ENCODE peak calls at places on chromosomes 12 and 14, in four cellular contexts. One of them, this sample, is unnamed.

GRCh38 chr14:89357655-89358297 is 59.3 kb downstream of the FOXN3 start:
- DNase-seq in A549: no peak
- DNase-seq in WTC11: no peak
- DNase-seq in K562: no peak
- DNase-seq in this sample: no peak

GRCh38 chr14:73191441-73191840 is 45.9 kb upstream of the PAPLN start:
- DNase-seq in A549: no peak
- DNase-seq in WTC11: no peak
- DNase-seq in K562: no peak
- DNase-seq in this sample: no peak

GRCh38 chr14:22819191-22819988 is 4.2 kb upstream of the SLC7A7 start:
- DNase-seq in A549: peak
- DNase-seq in WTC11: peak
- DNase-seq in K562: no peak
- DNase-seq in this sample: peak

GRCh38 chr12:22527999-22528398 is 16.3 kb downstream of the C2CD5 start:
- DNase-seq in A549: no peak
- DNase-seq in WTC11: no peak
- DNase-seq in K562: no peak
- DNase-seq in this sample: no peak

GRCh38 chr14:81449114-81449513 is 49.0 kb upstream of the STON2 start:
- DNase-seq in A549: no peak
- DNase-seq in WTC11: no peak
- DNase-seq in K562: no peak
- DNase-seq in this sample: peak

GRCh38 chr12:95181103-95181502 is 36.2 kb downstream of the FGD6 start:
- DNase-seq in A549: no peak
- DNase-seq in WTC11: no peak
- DNase-seq in K562: peak
- DNase-seq in this sample: no peak

GRCh38 chr12:82952946-82953345 is 266.2 kb downstream of the TMTC2 start:
- DNase-seq in A549: no peak
- DNase-seq in WTC11: no peak
- DNase-seq in K562: no peak
- DNase-seq in this sample: no peak

GRCh38 chr12:125381373-125381772 is 316.1 kb downstream of the AACS start:
- DNase-seq in A549: no peak
- DNase-seq in WTC11: no peak
- DNase-seq in K562: no peak
- DNase-seq in this sample: no peak

GRCh38 chr14:50335389-50335788 is 23.3 kb downstream of the DMAC2L start:
- DNase-seq in A549: peak
- DNase-seq in WTC11: peak
- DNase-seq in K562: no peak
- DNase-seq in this sample: peak

GRCh38 chr12:27709932-27710591 is 570 bp upstream of the MRPS35 start:
- DNase-seq in A549: peak
- DNase-seq in WTC11: no peak
- DNase-seq in K562: no peak
- DNase-seq in this sample: peak

GRCh38 chr12:97535582-97535981 is 73.0 kb downstream of the RMST start:
- DNase-seq in A549: no peak
- DNase-seq in WTC11: no peak
- DNase-seq in K562: no peak
- DNase-seq in this sample: no peak

GRCh38 chr14:68140801-68141200 is 321.2 kb downstream of the RAD51B start:
- DNase-seq in A549: peak
- DNase-seq in WTC11: no peak
- DNase-seq in K562: no peak
- DNase-seq in this sample: no peak

GRCh38 chr12:77575376-77575775 is 255.3 kb upstream of the NAV3 start:
- DNase-seq in A549: no peak
- DNase-seq in WTC11: no peak
- DNase-seq in K562: no peak
- DNase-seq in this sample: no peak

GRCh38 chr14:44778562-44778961 is 183.2 kb downstream of the KLHL28 start:
- DNase-seq in A549: no peak
- DNase-seq in WTC11: no peak
- DNase-seq in K562: no peak
- DNase-seq in this sample: no peak

GRCh38 chr14:105844810-105845724 is 318.7 kb downstream of the TMEM121 start:
- DNase-seq in A549: no peak
- DNase-seq in WTC11: no peak
- DNase-seq in K562: no peak
- DNase-seq in this sample: no peak

GRCh38 chr14:26444745-26445144 is 153.1 kb downstream of the NOVA1 start:
- DNase-seq in A549: no peak
- DNase-seq in WTC11: no peak
- DNase-seq in K562: no peak
- DNase-seq in this sample: no peak

GRCh38 chr12:68264864-68265256 is 11.5 kb upstream of the IL22 start:
- DNase-seq in A549: no peak
- DNase-seq in WTC11: no peak
- DNase-seq in K562: no peak
- DNase-seq in this sample: no peak

GRCh38 chr14:98622208-98623051 is 649.6 kb downstream of the BCL11B start:
- DNase-seq in A549: no peak
- DNase-seq in WTC11: no peak
- DNase-seq in K562: no peak
- DNase-seq in this sample: no peak

GRCh38 chr14:44392984-44393383 is 114.1 kb downstream of the FSCB start:
- DNase-seq in A549: no peak
- DNase-seq in WTC11: no peak
- DNase-seq in K562: no peak
- DNase-seq in this sample: no peak

GRCh38 chr12:130124605-130125244 is 37.5 kb upstream of the FZD10 start:
- DNase-seq in A549: no peak
- DNase-seq in WTC11: no peak
- DNase-seq in K562: no peak
- DNase-seq in this sample: no peak

GRCh38 chr12:106157802-106158201 is 19.0 kb upstream of the NUAK1 start:
- DNase-seq in A549: no peak
- DNase-seq in WTC11: no peak
- DNase-seq in K562: no peak
- DNase-seq in this sample: no peak

GRCh38 chr14:70792939-70793338 is 16.4 kb downstream of the MAP3K9 start:
- DNase-seq in A549: no peak
- DNase-seq in WTC11: no peak
- DNase-seq in K562: no peak
- DNase-seq in this sample: no peak

GRCh38 chr12:51785906-51786305 is 62.6 kb downstream of the FIGNL2 start:
- DNase-seq in A549: no peak
- DNase-seq in WTC11: no peak
- DNase-seq in K562: no peak
- DNase-seq in this sample: no peak

GRCh38 chr12:102551186-102551585 is 70.8 kb upstream of the IGF1 start:
- DNase-seq in A549: no peak
- DNase-seq in WTC11: no peak
- DNase-seq in K562: no peak
- DNase-seq in this sample: no peak

GRCh38 chr12:47556219-47556618 is 149.6 kb downstream of the RPAP3 start:
- DNase-seq in A549: no peak
- DNase-seq in WTC11: no peak
- DNase-seq in K562: no peak
- DNase-seq in this sample: no peak
- TF ChIP-seq HMGXB4 in A549: no peak
- TF ChIP-seq HMGXB4 in WTC11: no peak
- TF ChIP-seq HMGXB4 in K562: no peak
- TF ChIP-seq HMGXB4 in this sample: no peak

DNA sequence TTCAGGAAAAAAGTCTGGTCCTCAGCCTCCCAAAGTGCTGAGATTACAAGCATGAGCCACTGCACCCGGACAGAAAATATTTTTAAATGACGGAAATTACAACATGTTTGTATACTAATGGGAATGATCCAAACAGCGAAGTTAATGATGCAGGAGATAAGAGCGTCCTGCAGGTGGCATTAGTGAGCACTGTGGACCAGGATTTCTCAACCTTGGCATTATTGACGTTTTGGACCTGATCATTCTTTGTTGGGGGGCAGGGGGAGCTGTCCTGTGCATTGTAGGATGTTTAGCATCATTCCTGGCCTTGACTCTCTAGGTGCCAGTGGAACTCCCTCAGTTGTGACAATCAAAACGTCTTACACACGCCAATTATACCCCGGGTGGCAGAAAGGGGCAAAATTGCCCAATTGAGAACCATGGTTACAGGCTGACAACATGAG is 34.1 kb downstream of the SCFD1 start:
- DNase-seq in A549: peak
- DNase-seq in WTC11: peak
- DNase-seq in K562: no peak
- DNase-seq in this sample: peak
- TF ChIP-seq HMGXB4 in A549: no peak
- TF ChIP-seq HMGXB4 in WTC11: no peak
- TF ChIP-seq HMGXB4 in K562: no peak
- TF ChIP-seq HMGXB4 in this sample: peak

DNA sequence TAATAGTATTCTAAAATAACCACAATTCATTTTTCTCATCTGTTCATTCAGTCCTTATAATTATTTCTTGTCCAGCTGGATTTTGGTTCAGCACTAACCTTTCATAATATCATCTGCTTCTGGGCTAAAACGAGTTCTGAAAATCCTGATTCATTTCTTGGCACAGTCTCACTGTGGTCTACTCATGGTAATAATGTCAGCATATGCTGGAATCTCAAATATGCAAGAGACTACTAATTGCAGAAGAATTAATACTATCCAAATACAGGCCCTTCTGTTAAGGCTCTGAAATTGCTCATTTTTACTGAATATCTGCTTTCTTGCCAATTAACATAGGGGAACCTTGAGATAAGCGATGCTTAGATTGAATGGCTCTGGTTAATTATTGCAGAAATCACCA is 597.1 kb downstream of the RPL10L start:
- DNase-seq in A549: no peak
- DNase-seq in WTC11: no peak
- DNase-seq in K562: no peak
- DNase-seq in this sample: no peak
- TF ChIP-seq HMGXB4 in A549: no peak
- TF ChIP-seq HMGXB4 in WTC11: no peak
- TF ChIP-seq HMGXB4 in K562: no peak
- TF ChIP-seq HMGXB4 in this sample: no peak

DNA sequence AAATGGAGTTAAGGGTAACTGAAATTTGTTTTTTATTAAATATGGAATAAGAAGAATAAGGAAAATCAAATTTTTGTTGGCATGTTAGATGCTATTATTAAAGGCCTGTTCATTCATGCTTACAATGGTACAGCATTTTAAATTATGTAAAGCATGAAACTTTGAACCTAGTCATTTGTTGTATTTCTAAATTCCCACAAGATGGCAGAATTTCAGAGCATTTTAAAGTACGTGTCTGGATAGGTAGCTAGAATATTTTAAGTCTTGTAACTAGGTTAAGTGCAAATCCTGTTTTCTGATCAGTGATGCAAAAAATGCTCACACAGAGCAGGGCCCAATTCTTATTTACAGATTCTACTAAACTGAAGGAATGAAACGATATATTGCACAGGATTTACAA is 585.6 kb upstream of the MIS18BP1 start:
- DNase-seq in A549: no peak
- DNase-seq in WTC11: no peak
- DNase-seq in K562: no peak
- DNase-seq in this sample: no peak
- TF ChIP-seq HMGXB4 in A549: no peak
- TF ChIP-seq HMGXB4 in WTC11: no peak
- TF ChIP-seq HMGXB4 in K562: no peak
- TF ChIP-seq HMGXB4 in this sample: no peak

GRCh38 chr12:108306506-108306905 is 32.6 kb downstream of the CMKLR1 start:
- DNase-seq in A549: no peak
- DNase-seq in WTC11: no peak
- DNase-seq in K562: no peak
- DNase-seq in this sample: no peak

GRCh38 chr12:108302471-108303311 is 36.4 kb downstream of the CMKLR1 start:
- DNase-seq in A549: peak
- DNase-seq in WTC11: peak
- DNase-seq in K562: no peak
- DNase-seq in this sample: peak

GRCh38 chr12:108306014-108306501 is 33.1 kb downstream of the CMKLR1 start:
- DNase-seq in A549: no peak
- DNase-seq in WTC11: no peak
- DNase-seq in K562: no peak
- DNase-seq in this sample: no peak

GRCh38 chr12:108305520-108305919 is 33.6 kb downstream of the CMKLR1 start:
- DNase-seq in A549: no peak
- DNase-seq in WTC11: no peak
- DNase-seq in K562: no peak
- DNase-seq in this sample: no peak

GRCh38 chr12:108304633-108305032 is 34.5 kb downstream of the CMKLR1 start:
- DNase-seq in A549: no peak
- DNase-seq in WTC11: peak
- DNase-seq in K562: no peak
- DNase-seq in this sample: no peak
- TF ChIP-seq HMGXB4 in A549: no peak
- TF ChIP-seq HMGXB4 in WTC11: no peak
- TF ChIP-seq HMGXB4 in K562: no peak
- TF ChIP-seq HMGXB4 in this sample: no peak